ENCODE peak calls at places on chromosomes 4 and X, in eight cellular contexts. One of them, this sample, is unnamed.

GRCh38 chr4:125826801-125827200 is 512.0 kb downstream of the FAT4 start:
- DNase-seq in GM23338: no peak
- DNase-seq in WERI-Rb-1: no peak
- DNase-seq in dorsolateral prefrontal cortex: no peak
- DNase-seq in hepatocyte: no peak
- DNase-seq in body of pancreas: no peak
- DNase-seq in tibial artery: no peak
- DNase-seq in IMR-90: peak; percentile 19
- DNase-seq in this sample: no peak

GRCh38 chrX:38358274-38358673 is 5.9 kb downstream of the OTC start:
- DNase-seq in hepatocyte: no peak
- DNase-seq in tibial artery: no peak
- DNase-seq in body of pancreas: no peak
- DNase-seq in WERI-Rb-1: no peak
- DNase-seq in GM23338: no peak
- DNase-seq in dorsolateral prefrontal cortex: no peak
- DNase-seq in IMR-90: no peak
- DNase-seq in this sample: no peak

GRCh38 chrX:103556941-103557340 is 28.4 kb upstream of the TCEAL4 start:
- DNase-seq in hepatocyte: peak; percentile 29
- DNase-seq in WERI-Rb-1: no peak
- DNase-seq in dorsolateral prefrontal cortex: no peak
- DNase-seq in IMR-90: no peak
- DNase-seq in tibial artery: no peak
- DNase-seq in body of pancreas: no peak
- DNase-seq in GM23338: peak; percentile 9
- DNase-seq in this sample: no peak

GRCh38 chr4:39024311-39024865 is 7.8 kb downstream of the TMEM156 start:
- DNase-seq in WERI-Rb-1: no peak
- DNase-seq in GM23338: no peak
- DNase-seq in IMR-90: no peak
- DNase-seq in dorsolateral prefrontal cortex: no peak
- DNase-seq in body of pancreas: no peak
- DNase-seq in tibial artery: no peak
- DNase-seq in hepatocyte: no peak
- DNase-seq in this sample: no peak

GRCh38 chr4:13766722-13767495 is 139.4 kb upstream of the BOD1L1 start:
- DNase-seq in tibial artery: no peak
- DNase-seq in IMR-90: no peak
- DNase-seq in dorsolateral prefrontal cortex: peak; percentile 58
- DNase-seq in WERI-Rb-1: no peak
- DNase-seq in body of pancreas: peak; percentile 3
- DNase-seq in hepatocyte: no peak
- DNase-seq in GM23338: no peak
- DNase-seq in this sample: no peak

GRCh38 chr4:1726146-1726934 is 5.0 kb downstream of the TACC3 start:
- DNase-seq in IMR-90: peak; percentile 78
- DNase-seq in dorsolateral prefrontal cortex: peak; percentile 95
- DNase-seq in tibial artery: peak; percentile 91
- DNase-seq in hepatocyte: peak; percentile 90
- DNase-seq in body of pancreas: peak; percentile 93
- DNase-seq in WERI-Rb-1: peak; percentile 94
- DNase-seq in GM23338: peak; percentile 94
- DNase-seq in this sample: peak; percentile 89

GRCh38 chr4:117771647-117772337 is 262.5 kb upstream of the NDST3 start:
- DNase-seq in GM23338: peak; percentile 56
- DNase-seq in IMR-90: no peak
- DNase-seq in WERI-Rb-1: no peak
- DNase-seq in body of pancreas: no peak
- DNase-seq in tibial artery: no peak
- DNase-seq in hepatocyte: no peak
- DNase-seq in dorsolateral prefrontal cortex: no peak
- DNase-seq in this sample: no peak

GRCh38 chrX:109847257-109848187 is 114.5 kb upstream of the ACSL4 start:
- DNase-seq in IMR-90: peak; percentile 90
- DNase-seq in WERI-Rb-1: no peak
- DNase-seq in GM23338: no peak
- DNase-seq in body of pancreas: peak; percentile 31
- DNase-seq in dorsolateral prefrontal cortex: no peak
- DNase-seq in tibial artery: no peak
- DNase-seq in hepatocyte: peak; percentile 35
- DNase-seq in this sample: no peak

GRCh38 chr4:78520808-78521226 is 30.8 kb upstream of the ANXA3 start:
- DNase-seq in tibial artery: no peak
- DNase-seq in body of pancreas: no peak
- DNase-seq in dorsolateral prefrontal cortex: no peak
- DNase-seq in hepatocyte: no peak
- DNase-seq in WERI-Rb-1: no peak
- DNase-seq in IMR-90: peak; percentile 15
- DNase-seq in GM23338: no peak
- DNase-seq in this sample: no peak

GRCh38 chrX:140505421-140506337 is 810 bp upstream of the SOX3 start:
- DNase-seq in IMR-90: no peak
- DNase-seq in WERI-Rb-1: no peak
- DNase-seq in tibial artery: no peak
- DNase-seq in body of pancreas: no peak
- DNase-seq in hepatocyte: no peak
- DNase-seq in GM23338: peak; percentile 65
- DNase-seq in dorsolateral prefrontal cortex: no peak
- DNase-seq in this sample: no peak

GRCh38 chr4:98528882-98529281 is 129.5 kb downstream of the TSPAN5 start:
- DNase-seq in tibial artery: no peak
- DNase-seq in hepatocyte: no peak
- DNase-seq in IMR-90: no peak
- DNase-seq in WERI-Rb-1: no peak
- DNase-seq in GM23338: no peak
- DNase-seq in dorsolateral prefrontal cortex: no peak
- DNase-seq in body of pancreas: no peak
- DNase-seq in this sample: no peak

GRCh38 chrX:19794690-19795089 is 92.7 kb downstream of the SH3KBP1 start:
- DNase-seq in WERI-Rb-1: no peak
- DNase-seq in dorsolateral prefrontal cortex: no peak
- DNase-seq in body of pancreas: no peak
- DNase-seq in tibial artery: no peak
- DNase-seq in GM23338: no peak
- DNase-seq in IMR-90: no peak
- DNase-seq in hepatocyte: no peak
- DNase-seq in this sample: no peak

GRCh38 chr4:114694770-114695169 is 96.2 kb downstream of the UGT8 start:
- DNase-seq in IMR-90: peak; percentile 28
- DNase-seq in WERI-Rb-1: no peak
- DNase-seq in body of pancreas: no peak
- DNase-seq in hepatocyte: peak; percentile 46
- DNase-seq in tibial artery: no peak
- DNase-seq in dorsolateral prefrontal cortex: no peak
- DNase-seq in GM23338: peak; percentile 62
- DNase-seq in this sample: no peak

GRCh38 chr4:139720806-139721205 is 55.2 kb downstream of the MGST2 start:
- DNase-seq in GM23338: no peak
- DNase-seq in IMR-90: peak; percentile 20
- DNase-seq in body of pancreas: no peak
- DNase-seq in dorsolateral prefrontal cortex: no peak
- DNase-seq in hepatocyte: no peak
- DNase-seq in WERI-Rb-1: no peak
- DNase-seq in tibial artery: no peak
- DNase-seq in this sample: no peak

GRCh38 chr4:183860726-183861125 is 44.4 kb upstream of the STOX2 start:
- DNase-seq in hepatocyte: no peak
- DNase-seq in IMR-90: no peak
- DNase-seq in dorsolateral prefrontal cortex: no peak
- DNase-seq in WERI-Rb-1: no peak
- DNase-seq in GM23338: no peak
- DNase-seq in body of pancreas: no peak
- DNase-seq in tibial artery: no peak
- DNase-seq in this sample: no peak
- H3K27ac ChIP-seq in hepatocyte: peak overlapping the region; percentile 37
- H3K27ac ChIP-seq in IMR-90: no peak overlapping the region
- H3K27ac ChIP-seq in dorsolateral prefrontal cortex: no peak overlapping the region
- H3K27ac ChIP-seq in WERI-Rb-1: no peak overlapping the region
- H3K27ac ChIP-seq in GM23338: no peak overlapping the region
- H3K27ac ChIP-seq in body of pancreas: no peak overlapping the region
- H3K27ac ChIP-seq in tibial artery: no peak overlapping the region
- H3K27ac ChIP-seq in this sample: no peak overlapping the region

GRCh38 chrX:47200385-47201150 is 6.9 kb downstream of the UBA1 start:
- DNase-seq in GM23338: no peak
- DNase-seq in dorsolateral prefrontal cortex: no peak
- DNase-seq in hepatocyte: peak; percentile 55
- DNase-seq in tibial artery: peak; percentile 46
- DNase-seq in body of pancreas: no peak
- DNase-seq in IMR-90: peak; percentile 65
- DNase-seq in WERI-Rb-1: no peak
- DNase-seq in this sample: no peak
- TF ChIP-seq CTCF in GM23338: peak; percentile 8
- TF ChIP-seq CTCF in dorsolateral prefrontal cortex: no peak
- TF ChIP-seq CTCF in hepatocyte: no peak
- TF ChIP-seq CTCF in tibial artery: no peak
- TF ChIP-seq CTCF in body of pancreas: no peak
- TF ChIP-seq CTCF in IMR-90: peak; percentile 25
- TF ChIP-seq CTCF in WERI-Rb-1: peak; percentile 10
- TF ChIP-seq CTCF in this sample: no peak

GRCh38 chrX:132023117-132023895 is at the start of gene STK26:
- DNase-seq in tibial artery: peak; percentile 58
- DNase-seq in IMR-90: no peak
- DNase-seq in GM23338: peak; percentile 77
- DNase-seq in hepatocyte: peak; percentile 80
- DNase-seq in WERI-Rb-1: peak; percentile 71
- DNase-seq in body of pancreas: peak; percentile 73
- DNase-seq in dorsolateral prefrontal cortex: peak; percentile 36
- DNase-seq in this sample: peak; percentile 78
- H3K27ac ChIP-seq in tibial artery: peak within 1 kb of the TSS; percentile 75
- H3K27ac ChIP-seq in IMR-90: no peak within 1 kb of the TSS
- H3K27ac ChIP-seq in GM23338: peak within 1 kb of the TSS; percentile 87
- H3K27ac ChIP-seq in hepatocyte: peak within 1 kb of the TSS; percentile 88
- H3K27ac ChIP-seq in WERI-Rb-1: peak within 1 kb of the TSS; percentile 64
- H3K27ac ChIP-seq in body of pancreas: no peak within 1 kb of the TSS
- H3K27ac ChIP-seq in dorsolateral prefrontal cortex: no peak within 1 kb of the TSS
- H3K27ac ChIP-seq in this sample: peak within 1 kb of the TSS; percentile 81

DNA sequence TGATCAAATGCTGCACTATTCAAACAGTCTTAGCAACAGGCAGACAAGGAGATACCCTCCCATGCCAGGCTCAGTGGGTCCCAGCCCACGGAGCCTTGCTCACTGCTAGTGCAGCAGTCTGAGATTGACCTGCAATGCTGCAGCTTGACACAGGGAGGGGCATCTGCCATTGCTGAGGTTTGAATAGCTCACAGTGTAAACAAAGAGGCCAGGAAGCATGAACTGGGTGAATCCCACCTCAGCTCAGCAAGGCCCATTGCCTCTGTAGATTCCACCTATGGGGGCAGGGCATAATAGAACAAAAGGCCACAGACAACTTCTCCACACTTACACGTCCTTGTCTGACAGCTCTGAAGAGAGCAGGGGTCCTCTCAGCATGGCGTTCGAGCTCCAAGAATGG is 26.6 kb upstream of the ZXDB start:
- DNase-seq in GM23338: peak; percentile 3
- DNase-seq in IMR-90: no peak
- DNase-seq in tibial artery: no peak
- DNase-seq in body of pancreas: no peak
- DNase-seq in dorsolateral prefrontal cortex: no peak
- DNase-seq in hepatocyte: no peak
- DNase-seq in WERI-Rb-1: no peak
- DNase-seq in this sample: no peak
- TF ChIP-seq CTCF in GM23338: no peak
- TF ChIP-seq CTCF in IMR-90: no peak
- TF ChIP-seq CTCF in tibial artery: no peak
- TF ChIP-seq CTCF in body of pancreas: no peak
- TF ChIP-seq CTCF in dorsolateral prefrontal cortex: no peak
- TF ChIP-seq CTCF in hepatocyte: no peak
- TF ChIP-seq CTCF in WERI-Rb-1: no peak
- TF ChIP-seq CTCF in this sample: no peak

DNA sequence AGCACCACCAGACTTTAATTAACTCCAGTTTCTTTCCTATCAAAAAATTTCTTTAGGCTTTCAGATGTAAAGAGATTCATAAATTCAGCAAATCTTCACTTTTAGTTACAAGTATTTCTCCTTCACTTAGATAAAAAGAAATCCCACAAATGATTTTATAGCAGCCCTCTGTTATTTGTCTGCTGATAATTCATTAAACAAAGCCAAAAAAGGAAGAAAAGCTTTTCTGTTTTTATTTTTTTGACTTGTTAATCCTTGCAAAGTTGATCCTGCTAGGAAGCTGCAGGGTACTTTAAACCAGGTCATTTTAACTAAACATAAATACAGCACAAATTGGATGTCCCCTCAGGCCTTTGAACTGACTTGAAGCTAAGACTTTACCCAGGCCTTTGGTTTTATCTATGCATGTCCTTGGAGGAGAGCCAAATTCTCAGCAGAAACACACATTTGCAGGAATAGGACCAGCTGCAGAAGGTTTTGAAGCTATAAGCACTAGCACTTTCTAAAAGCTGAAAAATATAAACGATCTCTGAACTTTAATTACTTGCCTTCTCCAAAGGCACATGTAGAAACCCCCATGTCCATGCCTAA is 57.5 kb downstream of the PCDH18 start:
- DNase-seq in dorsolateral prefrontal cortex: no peak
- DNase-seq in WERI-Rb-1: no peak
- DNase-seq in GM23338: no peak
- DNase-seq in hepatocyte: peak; percentile 76
- DNase-seq in IMR-90: peak; percentile 70
- DNase-seq in tibial artery: no peak
- DNase-seq in body of pancreas: peak; percentile 3
- DNase-seq in this sample: no peak
- H3K27ac ChIP-seq in dorsolateral prefrontal cortex: no peak overlapping the region
- H3K27ac ChIP-seq in WERI-Rb-1: no peak overlapping the region
- H3K27ac ChIP-seq in GM23338: no peak overlapping the region
- H3K27ac ChIP-seq in hepatocyte: peak overlapping the region; percentile 28
- H3K27ac ChIP-seq in IMR-90: no peak overlapping the region
- H3K27ac ChIP-seq in tibial artery: no peak overlapping the region
- H3K27ac ChIP-seq in body of pancreas: no peak overlapping the region
- H3K27ac ChIP-seq in this sample: no peak overlapping the region

GRCh38 chr4:94126669-94127068 is 81.0 kb upstream of the SMARCAD1 start:
- DNase-seq in hepatocyte: peak; percentile 16
- DNase-seq in WERI-Rb-1: no peak
- DNase-seq in GM23338: peak; percentile 59
- DNase-seq in IMR-90: no peak
- DNase-seq in tibial artery: no peak
- DNase-seq in body of pancreas: no peak
- DNase-seq in dorsolateral prefrontal cortex: no peak
- DNase-seq in this sample: no peak

GRCh38 chr4:94131212-94131611 is 76.5 kb upstream of the SMARCAD1 start:
- DNase-seq in dorsolateral prefrontal cortex: no peak
- DNase-seq in GM23338: no peak
- DNase-seq in WERI-Rb-1: no peak
- DNase-seq in body of pancreas: no peak
- DNase-seq in hepatocyte: no peak
- DNase-seq in IMR-90: no peak
- DNase-seq in tibial artery: no peak
- DNase-seq in this sample: no peak

GRCh38 chr4:94127707-94128328 is 79.8 kb upstream of the SMARCAD1 start:
- DNase-seq in body of pancreas: no peak
- DNase-seq in tibial artery: no peak
- DNase-seq in hepatocyte: peak; percentile 43
- DNase-seq in dorsolateral prefrontal cortex: no peak
- DNase-seq in IMR-90: peak; percentile 29
- DNase-seq in GM23338: peak; percentile 74
- DNase-seq in WERI-Rb-1: no peak
- DNase-seq in this sample: no peak
- TF ChIP-seq CTCF in body of pancreas: peak; percentile 65
- TF ChIP-seq CTCF in tibial artery: no peak
- TF ChIP-seq CTCF in hepatocyte: peak; percentile 62
- TF ChIP-seq CTCF in dorsolateral prefrontal cortex: peak; percentile 48
- TF ChIP-seq CTCF in IMR-90: peak; percentile 64
- TF ChIP-seq CTCF in GM23338: peak; percentile 53
- TF ChIP-seq CTCF in WERI-Rb-1: peak; percentile 26
- TF ChIP-seq CTCF in this sample: no peak